ENCODE peak calls at places on chromosomes 13 and 19, in seven cellular contexts. One of them, this sample, is unnamed.

GRCh38 chr19:2455481-2456300 is 1.1 kb downstream of the LMNB2 start:
- DNase-seq in WTC11: peak
- DNase-seq in CD8-positive, alpha-beta T cell: peak
- DNase-seq in naive thymus-derived CD4-positive, alpha-beta T cell: peak
- DNase-seq in H7: peak
- DNase-seq in DMS 273 treated with DMSO at 0.1 percent for 48 hours: no peak
- DNase-seq in HL-60: no peak
- DNase-seq in this sample: no peak

GRCh38 chr19:21569497-21569870 is 64.1 kb downstream of the ZNF429 start:
- DNase-seq in WTC11: no peak
- DNase-seq in CD8-positive, alpha-beta T cell: peak
- DNase-seq in naive thymus-derived CD4-positive, alpha-beta T cell: no peak
- DNase-seq in H7: no peak
- DNase-seq in DMS 273 treated with DMSO at 0.1 percent for 48 hours: no peak
- DNase-seq in HL-60: no peak
- DNase-seq in this sample: no peak

GRCh38 chr19:42284066-42284501 is 15.0 kb downstream of the CIC start:
- DNase-seq in WTC11: peak
- DNase-seq in CD8-positive, alpha-beta T cell: peak
- DNase-seq in naive thymus-derived CD4-positive, alpha-beta T cell: peak
- DNase-seq in H7: peak
- DNase-seq in DMS 273 treated with DMSO at 0.1 percent for 48 hours: no peak
- DNase-seq in HL-60: no peak
- DNase-seq in this sample: no peak

GRCh38 chr19:14118165-14119051 is 846 bp upstream of the PRKACA start:
- DNase-seq in WTC11: no peak
- DNase-seq in CD8-positive, alpha-beta T cell: peak
- DNase-seq in naive thymus-derived CD4-positive, alpha-beta T cell: peak
- DNase-seq in H7: no peak
- DNase-seq in DMS 273 treated with DMSO at 0.1 percent for 48 hours: no peak
- DNase-seq in HL-60: peak
- DNase-seq in this sample: no peak

GRCh38 chr13:46369506-46370268 is 17.4 kb downstream of the RUBCNL start:
- DNase-seq in WTC11: no peak
- DNase-seq in CD8-positive, alpha-beta T cell: no peak
- DNase-seq in naive thymus-derived CD4-positive, alpha-beta T cell: no peak
- DNase-seq in H7: no peak
- DNase-seq in DMS 273 treated with DMSO at 0.1 percent for 48 hours: no peak
- DNase-seq in HL-60: no peak
- DNase-seq in this sample: no peak

GRCh38 chr13:99984134-99984462 is 2.5 kb downstream of the ZIC2 start:
- DNase-seq in WTC11: no peak
- DNase-seq in CD8-positive, alpha-beta T cell: no peak
- DNase-seq in naive thymus-derived CD4-positive, alpha-beta T cell: no peak
- DNase-seq in H7: no peak
- DNase-seq in DMS 273 treated with DMSO at 0.1 percent for 48 hours: no peak
- DNase-seq in HL-60: no peak
- DNase-seq in this sample: no peak

GRCh38 chr13:76764916-76765315 is 121.3 kb downstream of the KCTD12 start:
- DNase-seq in WTC11: no peak
- DNase-seq in CD8-positive, alpha-beta T cell: no peak
- DNase-seq in naive thymus-derived CD4-positive, alpha-beta T cell: no peak
- DNase-seq in H7: no peak
- DNase-seq in DMS 273 treated with DMSO at 0.1 percent for 48 hours: no peak
- DNase-seq in HL-60: no peak
- DNase-seq in this sample: no peak

GRCh38 chr13:114124921-114125320 is 7.5 kb downstream of the RASA3 start:
- DNase-seq in WTC11: no peak
- DNase-seq in CD8-positive, alpha-beta T cell: peak
- DNase-seq in naive thymus-derived CD4-positive, alpha-beta T cell: peak
- DNase-seq in H7: no peak
- DNase-seq in DMS 273 treated with DMSO at 0.1 percent for 48 hours: no peak
- DNase-seq in HL-60: no peak
- DNase-seq in this sample: no peak

GRCh38 chr13:87003265-87003664 is 667.9 kb upstream of the SLITRK5 start:
- DNase-seq in WTC11: no peak
- DNase-seq in CD8-positive, alpha-beta T cell: no peak
- DNase-seq in naive thymus-derived CD4-positive, alpha-beta T cell: no peak
- DNase-seq in H7: no peak
- DNase-seq in DMS 273 treated with DMSO at 0.1 percent for 48 hours: no peak
- DNase-seq in HL-60: no peak
- DNase-seq in this sample: no peak

GRCh38 chr19:17718988-17719711 is at the start of gene MAP1S:
- DNase-seq in WTC11: peak
- DNase-seq in CD8-positive, alpha-beta T cell: peak
- DNase-seq in naive thymus-derived CD4-positive, alpha-beta T cell: peak
- DNase-seq in H7: peak
- DNase-seq in DMS 273 treated with DMSO at 0.1 percent for 48 hours: no peak
- DNase-seq in HL-60: peak
- DNase-seq in this sample: no peak

GRCh38 chr19:55383789-55384575 is at the start of gene TMEM238:
- DNase-seq in WTC11: peak
- DNase-seq in CD8-positive, alpha-beta T cell: no peak
- DNase-seq in naive thymus-derived CD4-positive, alpha-beta T cell: peak
- DNase-seq in H7: peak
- DNase-seq in DMS 273 treated with DMSO at 0.1 percent for 48 hours: no peak
- DNase-seq in HL-60: no peak
- DNase-seq in this sample: no peak

GRCh38 chr13:23871616-23872220 is 17.5 kb downstream of the MIPEP start:
- DNase-seq in WTC11: no peak
- DNase-seq in CD8-positive, alpha-beta T cell: no peak
- DNase-seq in naive thymus-derived CD4-positive, alpha-beta T cell: peak
- DNase-seq in H7: peak
- DNase-seq in DMS 273 treated with DMSO at 0.1 percent for 48 hours: peak
- DNase-seq in HL-60: no peak
- DNase-seq in this sample: no peak

GRCh38 chr19:46513461-46514236 is 18.0 kb upstream of the PNMA8B start:
- DNase-seq in WTC11: peak
- DNase-seq in CD8-positive, alpha-beta T cell: peak
- DNase-seq in naive thymus-derived CD4-positive, alpha-beta T cell: peak
- DNase-seq in H7: peak
- DNase-seq in DMS 273 treated with DMSO at 0.1 percent for 48 hours: peak
- DNase-seq in HL-60: peak
- DNase-seq in this sample: no peak

GRCh38 chr13:45521292-45521691 is 56.6 kb downstream of the COG3 start:
- DNase-seq in WTC11: no peak
- DNase-seq in CD8-positive, alpha-beta T cell: no peak
- DNase-seq in naive thymus-derived CD4-positive, alpha-beta T cell: no peak
- DNase-seq in H7: no peak
- DNase-seq in DMS 273 treated with DMSO at 0.1 percent for 48 hours: no peak
- DNase-seq in HL-60: no peak
- DNase-seq in this sample: no peak

GRCh38 chr19:10984166-10984735 is 23.4 kb downstream of the SMARCA4 start:
- DNase-seq in WTC11: peak
- DNase-seq in CD8-positive, alpha-beta T cell: no peak
- DNase-seq in naive thymus-derived CD4-positive, alpha-beta T cell: no peak
- DNase-seq in H7: peak
- DNase-seq in DMS 273 treated with DMSO at 0.1 percent for 48 hours: no peak
- DNase-seq in HL-60: no peak
- DNase-seq in this sample: no peak

GRCh38 chr13:76982051-76982450 is 9.8 kb upstream of the CLN5 start:
- DNase-seq in WTC11: no peak
- DNase-seq in CD8-positive, alpha-beta T cell: no peak
- DNase-seq in naive thymus-derived CD4-positive, alpha-beta T cell: no peak
- DNase-seq in H7: no peak
- DNase-seq in DMS 273 treated with DMSO at 0.1 percent for 48 hours: no peak
- DNase-seq in HL-60: no peak
- DNase-seq in this sample: no peak

GRCh38 chr13:102617697-102618350 is 21.0 kb downstream of the TPP2 start:
- DNase-seq in WTC11: no peak
- DNase-seq in CD8-positive, alpha-beta T cell: no peak
- DNase-seq in naive thymus-derived CD4-positive, alpha-beta T cell: no peak
- DNase-seq in H7: no peak
- DNase-seq in DMS 273 treated with DMSO at 0.1 percent for 48 hours: no peak
- DNase-seq in HL-60: no peak
- DNase-seq in this sample: no peak

GRCh38 chr13:36493046-36493445 is 60.8 kb downstream of the CCNA1 start:
- DNase-seq in WTC11: no peak
- DNase-seq in CD8-positive, alpha-beta T cell: no peak
- DNase-seq in naive thymus-derived CD4-positive, alpha-beta T cell: no peak
- DNase-seq in H7: no peak
- DNase-seq in DMS 273 treated with DMSO at 0.1 percent for 48 hours: no peak
- DNase-seq in HL-60: no peak
- DNase-seq in this sample: no peak

GRCh38 chr19:45215391-45216191 is 29.6 kb downstream of the EXOC3L2 start:
- DNase-seq in WTC11: peak
- DNase-seq in CD8-positive, alpha-beta T cell: no peak
- DNase-seq in naive thymus-derived CD4-positive, alpha-beta T cell: no peak
- DNase-seq in H7: peak
- DNase-seq in DMS 273 treated with DMSO at 0.1 percent for 48 hours: no peak
- DNase-seq in HL-60: no peak
- DNase-seq in this sample: no peak

GRCh38 chr19:35408284-35409171 is 37.7 kb downstream of the GPR42 start:
- DNase-seq in WTC11: no peak
- DNase-seq in CD8-positive, alpha-beta T cell: no peak
- DNase-seq in naive thymus-derived CD4-positive, alpha-beta T cell: no peak
- DNase-seq in H7: no peak
- DNase-seq in DMS 273 treated with DMSO at 0.1 percent for 48 hours: no peak
- DNase-seq in HL-60: no peak
- DNase-seq in this sample: no peak

GRCh38 chr13:36057041-36057440 is 74.1 kb downstream of the DCLK1 start:
- DNase-seq in WTC11: no peak
- DNase-seq in CD8-positive, alpha-beta T cell: no peak
- DNase-seq in naive thymus-derived CD4-positive, alpha-beta T cell: no peak
- DNase-seq in H7: no peak
- DNase-seq in DMS 273 treated with DMSO at 0.1 percent for 48 hours: no peak
- DNase-seq in HL-60: no peak
- DNase-seq in this sample: no peak

GRCh38 chr13:109700176-109700575 is 86.2 kb downstream of the IRS2 start:
- DNase-seq in WTC11: no peak
- DNase-seq in CD8-positive, alpha-beta T cell: no peak
- DNase-seq in naive thymus-derived CD4-positive, alpha-beta T cell: no peak
- DNase-seq in H7: no peak
- DNase-seq in DMS 273 treated with DMSO at 0.1 percent for 48 hours: peak
- DNase-seq in HL-60: peak
- DNase-seq in this sample: no peak

GRCh38 chr19:1481893-1482360 is 2.9 kb upstream of the C19orf25 start:
- DNase-seq in WTC11: no peak
- DNase-seq in CD8-positive, alpha-beta T cell: no peak
- DNase-seq in naive thymus-derived CD4-positive, alpha-beta T cell: no peak
- DNase-seq in H7: peak
- DNase-seq in DMS 273 treated with DMSO at 0.1 percent for 48 hours: no peak
- DNase-seq in HL-60: no peak
- DNase-seq in this sample: no peak

GRCh38 chr19:13463296-13463695 is 43.0 kb downstream of the CACNA1A start:
- DNase-seq in WTC11: peak
- DNase-seq in CD8-positive, alpha-beta T cell: no peak
- DNase-seq in naive thymus-derived CD4-positive, alpha-beta T cell: no peak
- DNase-seq in H7: peak
- DNase-seq in DMS 273 treated with DMSO at 0.1 percent for 48 hours: no peak
- DNase-seq in HL-60: no peak
- DNase-seq in this sample: no peak

GRCh38 chr19:49182848-49183375 is 25.3 kb downstream of the TRPM4 start:
- DNase-seq in WTC11: no peak
- DNase-seq in CD8-positive, alpha-beta T cell: no peak
- DNase-seq in naive thymus-derived CD4-positive, alpha-beta T cell: no peak
- DNase-seq in H7: peak
- DNase-seq in DMS 273 treated with DMSO at 0.1 percent for 48 hours: no peak
- DNase-seq in HL-60: no peak
- DNase-seq in this sample: no peak

GRCh38 chr13:110445722-110446569 is 115.6 kb downstream of the RAB20 start:
- DNase-seq in WTC11: no peak
- DNase-seq in CD8-positive, alpha-beta T cell: no peak
- DNase-seq in naive thymus-derived CD4-positive, alpha-beta T cell: no peak
- DNase-seq in H7: no peak
- DNase-seq in DMS 273 treated with DMSO at 0.1 percent for 48 hours: no peak
- DNase-seq in HL-60: no peak
- DNase-seq in this sample: no peak